ENCODE peak calls at places on chromosomes 1 and 21, in six cellular contexts. X is GM04503, H is dorsolateral prefrontal cortex, A is SW480, M is SJCRH30, E is anterior cingulate cortex. Y is an unnamed sample.

GRCh38 chr1:11330411-11330810 is 57.4 kb downstream of the UBIAD1 start:
- DNase-seq in A (no peak), X (no peak), M (no peak), E (no peak), H (no peak), Y (no peak)

GRCh38 chr1:60952566-60953215 is 129.7 kb upstream of the NFIA start:
- DNase-seq in E (no peak), H (no peak), M (no peak), X (no peak), A (no peak), Y (no peak)

GRCh38 chr1:13763264-13763663 is 63.3 kb downstream of the PRDM2 start:
- DNase-seq in H (no peak), A (no peak), E (no peak), X (no peak), M (no peak), Y (no peak)

GRCh38 chr1:152111515-152111968 is 3.7 kb downstream of the TCHH start:
- DNase-seq in M (no peak), H (peak), X (no peak), A (peak), E (peak), Y (no peak)

GRCh38 chr1:26318338-26319064 is 743 bp downstream of the CD52 start:
- DNase-seq in X (no peak), E (no peak), M (no peak), A (no peak), H (no peak), Y (no peak)

GRCh38 chr1:193625255-193625654 is 438.8 kb upstream of the B3GALT2 start:
- DNase-seq in X (no peak), H (no peak), M (no peak), A (no peak), E (no peak), Y (no peak)

GRCh38 chr1:20430355-20431290 is 55.4 kb downstream of the CAMK2N1 start:
- DNase-seq in M (peak), E (no peak), A (no peak), H (no peak), X (no peak), Y (peak)

GRCh38 chr1:1365875-1366698 is 7.7 kb upstream of the MXRA8 start:
- DNase-seq in M (no peak), X (no peak), E (no peak), A (no peak), H (no peak), Y (no peak)

GRCh38 chr1:23478896-23479790 is 4.8 kb downstream of the ASAP3 start:
- DNase-seq in H (peak), M (peak), X (peak), E (no peak), A (no peak), Y (no peak)

GRCh38 chr1:20555025-20555757 is 2.8 kb downstream of the FAM43B start:
- DNase-seq in H (peak), M (no peak), X (no peak), E (no peak), A (no peak), Y (no peak)

GRCh38 chr1:235289859-235290739 is 37.9 kb downstream of the ARID4B start:
- DNase-seq in M (no peak), E (no peak), H (no peak), X (no peak), A (no peak), Y (no peak)

GRCh38 chr1:48943393-48943792 is 166.7 kb upstream of the BEND5 start:
- DNase-seq in A (no peak), E (no peak), M (no peak), H (no peak), X (no peak), Y (no peak)

GRCh38 chr1:37954316-37954971 is 7.6 kb upstream of the INPP5B start:
- DNase-seq in X (no peak), M (no peak), E (no peak), H (no peak), A (peak), Y (peak)

GRCh38 chr1:220462756-220463155 is 65.2 kb upstream of the MARK1 start:
- DNase-seq in H (no peak), M (peak), A (no peak), X (no peak), E (no peak), Y (no peak)

GRCh38 chr1:241086686-241087085 is 270.3 kb downstream of the RGS7 start:
- DNase-seq in E (no peak), M (no peak), X (no peak), H (no peak), A (no peak), Y (no peak)

GRCh38 chr1:31995263-31995662 is 18.4 kb upstream of the KHDRBS1 start:
- DNase-seq in M (no peak), X (no peak), A (no peak), H (no peak), E (no peak), Y (no peak)

GRCh38 chr1:40844079-40844478 is 18.1 kb downstream of the CITED4 start:
- DNase-seq in A (no peak), E (no peak), X (no peak), H (no peak), M (no peak), Y (no peak)

GRCh38 chr21:15826147-15826780 is 96.5 kb downstream of the USP25 start:
- DNase-seq in M (peak), A (peak), H (no peak), X (no peak), E (no peak), Y (no peak)

GRCh38 chr1:158933621-158934020 is 2.3 kb downstream of the PYHIN1 start:
- DNase-seq in X (no peak), H (no peak), M (no peak), A (no peak), E (no peak), Y (no peak)

GRCh38 chr21:31974454-31974985 is 101.7 kb downstream of the HUNK start:
- DNase-seq in A (no peak), M (no peak), H (no peak), E (no peak), X (no peak), Y (no peak)

GRCh38 chr1:153728305-153729066 is 636 bp downstream of the INTS3 start:
- DNase-seq in M (peak), H (peak), X (no peak), E (peak), A (no peak), Y (no peak)

GRCh38 chr1:21329209-21329844 is 39.1 kb upstream of the ECE1 start:
- DNase-seq in X (no peak), M (no peak), A (peak), H (no peak), E (no peak), Y (no peak)

GRCh38 chr1:2412395-2412772 is at the start of gene PEX10:
- DNase-seq in X (peak), A (peak), H (peak), E (peak), M (peak), Y (peak)

GRCh38 chr1:245090491-245091090 is 64.2 kb upstream of the KIF26B start:
- DNase-seq in H (no peak), X (no peak), M (no peak), A (no peak), E (no peak), Y (no peak)

GRCh38 chr1:25033828-25034451 is 103.9 kb upstream of the RUNX3 start:
- DNase-seq in E (no peak), A (no peak), M (no peak), X (no peak), H (no peak), Y (no peak)

GRCh38 chr1:34918609-34919561 is 10.6 kb downstream of the DLGAP3 start:
- DNase-seq in E (peak), X (no peak), A (no peak), M (peak), H (peak), Y (no peak)

GRCh38 chr21:46214478-46215340 is 13.9 kb downstream of the LSS start:
- DNase-seq in H (no peak), A (no peak), E (no peak), X (no peak), M (no peak), Y (peak)

GRCh38 chr1:46171351-46171750 is 3.5 kb upstream of the TSPAN1 start:
- DNase-seq in E (no peak), X (no peak), H (no peak), A (no peak), M (peak), Y (no peak)

GRCh38 chr1:244046907-244047738 is 4.0 kb upstream of the ZBTB18 start:
- DNase-seq in H (no peak), X (no peak), M (no peak), E (no peak), A (peak), Y (no peak)

Y was measured in mesenteric fat pad.